ENCODE peak calls at places on chromosomes 6 and 20, in four cellular contexts. N, V, A and C are unnamed samples.

GRCh38 chr6:132648356-132648755 is 10.6 kb downstream of the TAAR1 start:
- DNase-seq in N (no peak), V (no peak), A (no peak), C (no peak)

GRCh38 chr6:43088654-43089056 is 12.5 kb downstream of the PTK7 start:
- DNase-seq in N (no peak), V (peak; percentile 61), A (no peak), C (no peak)

GRCh38 chr6:29760328-29760727 is 37.1 kb downstream of the HLA-F start:
- DNase-seq in N (no peak), V (no peak), A (no peak), C (no peak)

GRCh38 chr20:3805594-3806264 is 9.6 kb downstream of the CDC25B start:
- DNase-seq in N (no peak), V (no peak), A (no peak), C (no peak)

GRCh38 chr20:41714030-41714429 is 95.9 kb upstream of the CHD6 start:
- DNase-seq in N (no peak), V (no peak), A (no peak), C (no peak)

GRCh38 chr6:118860363-118860762 is 33.6 kb upstream of the ASF1A start:
- DNase-seq in N (no peak), V (no peak), A (no peak), C (no peak)

GRCh38 chr6:169956580-169956979 is 205.2 kb downstream of the ERMARD start:
- DNase-seq in N (no peak), V (no peak), A (no peak), C (no peak)

GRCh38 chr20:46089076-46089337 is 755 bp downstream of the NCOA5 start:
- DNase-seq in N (no peak), V (no peak), A (no peak), C (no peak)

GRCh38 chr6:147043994-147044477 is 160.2 kb upstream of the STXBP5 start:
- DNase-seq in N (no peak), V (no peak), A (no peak), C (no peak)

GRCh38 chr6:32840604-32841246 is 2.2 kb upstream of the TAP2 start:
- DNase-seq in N (no peak), V (no peak), A (no peak), C (no peak)

GRCh38 chr20:37294262-37294981 is 5.0 kb downstream of the MANBAL start:
- DNase-seq in N (no peak), V (no peak), A (peak; percentile 58), C (no peak)

GRCh38 chr20:17895641-17896246 is 72.8 kb downstream of the SNX5 start:
- DNase-seq in N (no peak), V (no peak), A (peak; percentile 29), C (no peak)

GRCh38 chr20:22653641-22654040 is 69.3 kb upstream of the FOXA2 start:
- DNase-seq in N (no peak), V (no peak), A (no peak), C (no peak)

GRCh38 chr6:159790947-159791598 is 806 bp downstream of the MRPL18 start:
- DNase-seq in N (no peak), V (no peak), A (peak; percentile 53), C (no peak)

GRCh38 chr6:119533603-119534279 is 184.2 kb upstream of the MAN1A1 start:
- DNase-seq in N (no peak), V (peak; percentile 12), A (no peak), C (no peak)

GRCh38 chr20:10673176-10673830 is 496 bp downstream of the JAG1 start:
- DNase-seq in N (no peak), V (peak; percentile 17), A (peak; percentile 36), C (no peak)

GRCh38 chr6:26215200-26216014 is 128.2 kb downstream of the HFE start:
- DNase-seq in N (no peak), V (no peak), A (no peak), C (no peak)

GRCh38 chr6:42796171-42796570 is 14.3 kb downstream of the BICRAL start:
- DNase-seq in N (no peak), V (no peak), A (no peak), C (no peak)

GRCh38 chr6:11605507-11605905 is 68.0 kb downstream of the TMEM170B start:
- DNase-seq in N (no peak), V (no peak), A (no peak), C (no peak)

GRCh38 chr6:131828946-131829345 is 21.1 kb downstream of the ENPP1 start:
- DNase-seq in N (no peak), V (no peak), A (no peak), C (no peak)

GRCh38 chr6:56450376-56450775 is 192.3 kb downstream of the DST start:
- DNase-seq in N (no peak), V (no peak), A (no peak), C (no peak)

GRCh38 chr20:48772183-48772976 is 55.4 kb downstream of the PREX1 start:
- DNase-seq in N (no peak), V (no peak), A (peak; percentile 96), C (peak; percentile 74)

GRCh38 chr20:25087186-25087929 is 5.4 kb upstream of the VSX1 start:
- DNase-seq in N (no peak), V (no peak), A (no peak), C (no peak)

GRCh38 chr6:47103931-47104330 is 61.8 kb upstream of the ADGRF1 start:
- DNase-seq in N (no peak), V (no peak), A (no peak), C (no peak)

GRCh38 chr6:133983099-133983939 is 30.3 kb downstream of the TBPL1 start:
- DNase-seq in N (no peak), V (peak; percentile 47), A (peak; percentile 95), C (peak; percentile 59)

GRCh38 chr20:48750941-48751620 is 76.7 kb downstream of the PREX1 start:
- DNase-seq in N (peak; percentile 42), V (no peak), A (peak; percentile 93), C (no peak)